ENCODE peak calls at places on chromosomes 11 and 22, in seven cellular contexts. W, C, G, O, Q, X and D are unnamed samples.

GRCh38 chr11:65773784-65774411 is 6.9 kb downstream of the AP5B1 start:
- DNase-seq in W (no peak), Q (no peak), O (no peak), G (no peak), C (no peak), X (no peak), D (no peak)

GRCh38 chr22:45164217-45165123 is 745 bp downstream of the NUP50 start:
- DNase-seq in G (peak), O (peak), C (no peak), W (no peak), X (no peak), Q (peak), D (peak)

GRCh38 chr22:27105142-27106025 is 448.0 kb downstream of the MIAT start:
- DNase-seq in Q (no peak), C (no peak), G (no peak), O (no peak), X (no peak), W (no peak), D (no peak)

GRCh38 chr11:124942446-124943202 is 6.8 kb upstream of the HEPACAM start:
- DNase-seq in X (no peak), W (no peak), C (peak), Q (no peak), O (no peak), G (no peak), D (no peak)

GRCh38 chr22:40235418-40235817 is 57.7 kb downstream of the TNRC6B start:
- DNase-seq in G (no peak), X (no peak), C (no peak), W (no peak), Q (no peak), O (no peak), D (no peak)

GRCh38 chr11:93081694-93082093 is 112.2 kb downstream of the MTNR1B start:
- DNase-seq in W (no peak), C (no peak), Q (no peak), G (no peak), O (no peak), X (no peak), D (no peak)

GRCh38 chr11:69385832-69386415 is 92.0 kb downstream of the MYEOV start:
- DNase-seq in C (no peak), W (no peak), X (no peak), O (no peak), Q (no peak), G (no peak), D (no peak)

GRCh38 chr11:58829736-58830135 is 14.8 kb downstream of the GLYATL2 start:
- DNase-seq in O (no peak), X (no peak), C (no peak), Q (no peak), G (no peak), W (no peak), D (no peak)

GRCh38 chr11:73234403-73235181 is 16.5 kb downstream of the P2RY2 start:
- DNase-seq in X (no peak), W (no peak), O (no peak), G (no peak), Q (no peak), C (no peak), D (no peak)

GRCh38 chr22:48876951-48877350 is 950.7 kb downstream of the BRD1 start:
- DNase-seq in X (no peak), W (no peak), C (no peak), O (no peak), Q (no peak), G (no peak), D (no peak)

GRCh38 chr11:36069576-36070214 is 125.8 kb downstream of the LDLRAD3 start:
- DNase-seq in X (peak), W (peak), Q (no peak), G (peak), O (no peak), C (no peak), D (no peak)

GRCh38 chr11:60835472-60835871 is 6.4 kb upstream of the CCDC86 start:
- DNase-seq in W (no peak), Q (no peak), C (no peak), G (no peak), X (no peak), O (no peak), D (no peak)

GRCh38 chr11:94297967-94298576 is 6.3 kb upstream of the IZUMO1R start:
- DNase-seq in O (no peak), X (no peak), W (no peak), C (no peak), G (no peak), Q (no peak), D (no peak)

GRCh38 chr22:19875531-19876313 is 21.0 kb upstream of the GNB1L start:
- DNase-seq in X (no peak), Q (peak), C (no peak), O (peak), G (peak), W (no peak), D (no peak)

GRCh38 chr11:12353534-12353933 is 23.8 kb upstream of the PARVA start:
- DNase-seq in W (no peak), G (no peak), C (no peak), O (no peak), X (no peak), Q (no peak), D (no peak)

GRCh38 chr22:41003041-41003440 is 51.9 kb downstream of the RBX1 start:
- DNase-seq in Q (no peak), G (no peak), X (no peak), C (peak), W (no peak), O (no peak), D (no peak)

GRCh38 chr11:15171956-15172355 is 57.2 kb downstream of the INSC start:
- DNase-seq in W (no peak), O (no peak), X (no peak), G (no peak), C (no peak), Q (no peak), D (no peak)

GRCh38 chr11:35558468-35558867 is 33.1 kb upstream of the PAMR1 start:
- DNase-seq in C (no peak), G (no peak), Q (no peak), W (no peak), O (no peak), X (no peak), D (no peak)

GRCh38 chr11:70176940-70177689 is 26.0 kb upstream of the FADD start:
- DNase-seq in Q (peak), O (peak), G (peak), C (peak), W (peak), X (no peak), D (peak)

GRCh38 chr11:92981508-92982043 is 12.1 kb downstream of the MTNR1B start:
- DNase-seq in C (no peak), X (no peak), G (no peak), O (no peak), W (no peak), Q (peak), D (no peak)

GRCh38 chr11:353315-353857 is 15.9 kb upstream of the B4GALNT4 start:
- DNase-seq in G (no peak), Q (peak), X (no peak), O (no peak), W (no peak), C (peak), D (no peak)
- TF ChIP-seq TAF1 in G (no peak), Q (no peak), X (no peak), O (no peak), W (no peak), C (peak), D (no peak)

DNA sequence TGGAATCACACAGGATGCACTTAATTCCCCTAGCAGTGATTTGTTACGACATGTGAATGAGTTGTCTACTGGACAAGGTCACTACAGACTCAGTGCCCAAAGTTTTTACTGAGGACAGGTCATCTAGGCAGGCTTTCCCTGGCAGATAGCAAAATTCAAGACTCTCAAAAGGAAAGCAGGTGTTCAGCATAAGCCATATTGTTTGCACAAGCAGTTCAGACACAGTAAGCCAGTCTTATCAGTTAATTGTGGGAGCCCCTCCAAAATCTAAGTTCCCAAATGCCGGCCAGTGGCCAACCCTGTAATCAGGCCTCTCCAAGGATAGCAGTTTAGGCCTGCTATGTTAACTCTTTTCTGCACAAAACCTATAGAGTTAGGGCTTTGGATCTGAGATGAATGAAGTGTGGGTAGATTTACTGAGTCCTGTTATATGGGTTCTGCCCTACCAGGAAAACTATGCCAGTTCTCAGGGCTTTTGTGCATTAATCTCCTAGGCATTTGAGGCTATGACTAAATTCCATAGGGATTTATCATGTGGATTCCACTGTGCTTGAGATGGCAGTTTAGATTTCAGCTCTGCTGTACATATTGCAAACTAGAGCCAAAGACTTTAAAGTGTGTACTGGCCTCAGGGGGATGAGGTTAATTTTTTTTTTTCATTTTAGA is 4.8 kb upstream of the ARHGEF12 start:
- DNase-seq in X (no peak), Q (no peak), G (no peak), W (no peak), O (no peak), C (no peak), D (no peak)
- TF ChIP-seq TAF1 in X (no peak), Q (no peak), G (no peak), W (no peak), O (no peak), C (no peak), D (no peak)

DNA sequence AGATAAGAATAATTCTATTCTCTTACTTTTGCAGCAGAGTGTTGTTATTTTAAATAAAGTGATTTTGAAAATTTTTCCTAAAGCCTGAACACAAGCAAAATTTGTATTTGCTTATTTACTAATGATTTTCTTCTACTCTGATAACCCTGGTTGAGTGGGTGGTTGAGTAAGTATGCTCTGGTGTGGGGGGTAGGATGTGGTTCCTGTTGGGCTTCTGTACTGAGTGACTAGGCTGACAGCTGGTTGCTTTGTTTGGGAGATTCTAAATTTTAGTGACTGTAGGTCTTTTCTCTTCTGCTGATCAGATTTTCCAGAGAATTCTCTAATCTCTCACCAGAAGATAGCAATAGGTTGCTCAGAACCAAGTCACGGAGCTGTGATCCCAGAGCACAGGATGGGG is 61.6 kb downstream of the METTL15 start:
- DNase-seq in W (no peak), O (no peak), G (no peak), Q (no peak), C (no peak), X (no peak), D (no peak)
- TF ChIP-seq TAF1 in W (no peak), O (no peak), G (no peak), Q (no peak), C (no peak), X (no peak), D (no peak)

DNA sequence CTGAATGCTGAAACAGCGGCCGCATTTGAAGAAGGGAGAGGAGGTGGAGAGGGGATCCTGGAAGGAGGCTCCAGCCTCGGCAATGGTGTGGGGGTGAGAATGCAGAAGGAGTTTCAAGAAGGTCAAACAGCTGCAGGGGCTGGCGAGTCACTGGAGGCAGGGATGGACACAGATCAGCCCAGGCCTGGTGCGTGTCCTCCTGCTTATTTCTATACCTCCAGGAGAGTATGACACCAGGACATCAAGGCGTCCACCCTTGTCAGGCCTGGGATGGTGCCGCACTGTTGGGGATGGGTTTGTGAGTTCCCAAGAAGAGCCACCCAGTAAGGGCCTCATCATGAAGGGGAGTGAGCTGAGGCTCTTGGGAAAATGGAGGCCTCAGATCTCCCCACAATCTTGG is 23.1 kb downstream of the IGLL1 start:
- DNase-seq in Q (no peak), G (no peak), X (no peak), C (no peak), O (no peak), W (no peak), D (no peak)
- TF ChIP-seq TAF1 in Q (no peak), G (no peak), X (no peak), C (no peak), O (no peak), W (no peak), D (no peak)

GRCh38 chr11:102760355-102761035 is 19.9 kb downstream of the MMP10 start:
- DNase-seq in W (no peak), O (no peak), Q (no peak), X (no peak), C (no peak), G (no peak), D (no peak)
- TF ChIP-seq TAF1 in W (no peak), O (no peak), Q (no peak), X (no peak), C (no peak), G (no peak), D (no peak)

GRCh38 chr22:38900677-38901076 is 28.7 kb upstream of the CBX6 start:
- DNase-seq in Q (no peak), W (no peak), O (no peak), G (no peak), X (no peak), C (no peak), D (no peak)
- TF ChIP-seq TAF1 in Q (no peak), W (no peak), O (no peak), G (no peak), X (no peak), C (no peak), D (no peak)

GRCh38 chr22:43479962-43480361 is 68.1 kb downstream of the MPPED1 start:
- DNase-seq in Q (no peak), W (no peak), X (no peak), G (no peak), O (no peak), C (no peak), D (no peak)

GRCh38 chr22:43477151-43477725 is 65.4 kb downstream of the MPPED1 start:
- DNase-seq in W (no peak), O (no peak), X (no peak), Q (no peak), C (no peak), G (no peak), D (no peak)

GRCh38 chr22:43477966-43478365 is 66.2 kb downstream of the MPPED1 start:
- DNase-seq in G (no peak), X (no peak), Q (no peak), W (no peak), C (no peak), O (no peak), D (no peak)

GRCh38 chr22:43479311-43479710 is 67.5 kb downstream of the MPPED1 start:
- DNase-seq in O (no peak), X (no peak), Q (no peak), C (no peak), G (no peak), W (no peak), D (no peak)

DNA sequence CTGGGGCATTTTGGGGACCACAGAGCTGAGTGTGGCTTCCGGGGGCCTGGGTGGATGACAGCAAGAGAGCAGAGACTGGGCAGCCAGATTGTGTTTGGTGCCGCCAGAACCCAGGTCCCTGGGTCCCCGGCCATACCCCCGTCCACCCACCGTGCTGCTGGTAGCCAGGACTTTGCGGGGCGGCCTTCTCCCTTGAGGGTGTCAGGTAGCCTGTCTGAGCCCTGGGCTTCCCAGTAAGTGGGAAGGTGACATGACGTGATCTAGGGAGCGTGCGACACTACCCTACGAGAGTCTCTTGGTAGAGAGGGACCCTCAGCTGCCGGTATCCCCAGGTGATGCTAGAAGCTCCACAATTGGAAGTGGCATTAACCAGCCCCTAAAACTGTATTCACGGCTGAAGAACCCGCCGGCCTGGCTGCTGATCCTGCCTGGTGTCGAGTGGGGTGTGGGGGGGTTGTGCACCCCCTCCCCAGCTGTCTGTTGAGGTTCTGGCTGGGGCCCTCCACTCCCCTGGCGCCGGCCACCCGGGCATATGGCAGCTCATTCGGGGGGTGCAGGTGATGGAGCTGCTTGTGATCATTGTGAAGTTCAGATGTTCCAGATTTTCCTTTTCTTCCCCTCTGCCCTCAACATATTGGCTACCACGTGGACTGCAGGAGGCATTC is 66.9 kb downstream of the MPPED1 start:
- DNase-seq in W (no peak), X (no peak), G (no peak), O (no peak), Q (no peak), C (no peak), D (no peak)
- TF ChIP-seq TAF1 in W (no peak), X (no peak), G (no peak), O (no peak), Q (no peak), C (no peak), D (no peak)

DNA sequence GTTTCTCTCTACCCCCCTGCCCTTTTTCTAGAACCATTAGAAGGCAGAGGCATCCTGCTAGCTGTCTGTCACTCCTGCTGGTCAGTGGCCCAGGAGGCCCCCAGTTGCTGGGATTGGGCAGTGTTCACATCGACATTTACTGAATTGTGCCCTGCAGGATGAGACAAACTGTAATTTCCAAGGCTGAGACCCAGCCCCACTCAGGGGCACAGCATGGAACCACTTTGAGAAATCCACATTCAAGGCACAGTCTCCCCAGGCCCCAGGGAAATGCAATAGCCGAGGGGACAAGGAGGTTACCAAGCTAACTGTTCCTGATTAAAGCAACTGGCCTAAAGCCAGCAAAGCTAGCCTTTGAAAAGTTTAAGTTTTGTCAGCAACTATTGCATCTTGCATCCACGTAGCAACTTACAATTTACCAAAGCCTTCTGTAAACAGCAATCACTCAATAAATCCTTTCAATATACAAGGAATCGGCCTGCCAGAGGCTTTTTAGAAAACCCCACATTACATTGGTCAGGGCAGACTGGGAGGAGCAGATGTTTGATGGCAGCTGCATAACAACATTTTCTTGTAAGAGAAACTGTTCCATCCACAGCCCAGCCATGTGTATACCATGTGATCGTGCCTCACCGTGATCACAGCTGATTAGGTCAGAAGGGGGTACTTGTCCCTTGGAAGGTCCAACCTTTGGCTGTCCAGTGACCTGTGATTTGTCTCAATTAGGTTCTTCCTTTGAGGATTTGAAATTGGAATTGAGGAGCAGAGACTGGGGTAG is 103.9 kb downstream of the TENM4 start:
- DNase-seq in C (no peak), Q (no peak), O (no peak), G (no peak), W (no peak), X (no peak), D (no peak)
- TF ChIP-seq TAF1 in C (no peak), Q (no peak), O (no peak), G (no peak), W (no peak), X (no peak), D (no peak)

GRCh38 chr22:17872491-17872890 is 98.2 kb upstream of the BID start:
- DNase-seq in C (no peak), G (no peak), Q (peak), O (no peak), W (no peak), X (no peak), D (no peak)
- TF ChIP-seq TAF1 in C (no peak), G (no peak), Q (no peak), O (no peak), W (no peak), X (no peak), D (no peak)